ENCODE peak calls at places on chromosomes 11 and 22, in ten cellular contexts. R, V, X, Z, F, N, M, P, D and L are unnamed samples.

GRCh38 chr11:89067264-89067663 is 1.5 kb upstream of the GRM5 start:
- DNase-seq in R (no peak), V (no peak), X (no peak), Z (no peak), F (no peak), N (no peak), M (no peak), P (no peak), D (no peak), L (no peak)

GRCh38 chr11:64745219-64745522 is 1.2 kb upstream of the RASGRP2 start:
- DNase-seq in R (no peak), V (no peak), X (no peak), Z (no peak), F (peak), N (peak), M (peak), P (peak), D (peak), L (no peak)

GRCh38 chr11:2794419-2794795 is 91.2 kb downstream of the CDKN1C start:
- DNase-seq in R (peak), V (no peak), X (no peak), Z (no peak), F (no peak), N (no peak), M (peak), P (no peak), D (no peak), L (no peak)

GRCh38 chr11:65206441-65206841 is 24.7 kb downstream of the CAPN1 start:
- DNase-seq in R (no peak), V (no peak), X (no peak), Z (no peak), F (no peak), N (no peak), M (no peak), P (no peak), D (no peak), L (no peak)

GRCh38 chr11:9205596-9205995 is 59.6 kb downstream of the DENND5A start:
- DNase-seq in R (no peak), V (no peak), X (no peak), Z (no peak), F (no peak), N (no peak), M (no peak), P (no peak), D (no peak), L (no peak)

GRCh38 chr11:15945726-15946125 is 410.6 kb downstream of the SOX6 start:
- DNase-seq in R (no peak), V (no peak), X (no peak), Z (no peak), F (no peak), N (no peak), M (no peak), P (no peak), D (no peak), L (no peak)

GRCh38 chr22:24938741-24939341 is 7.7 kb downstream of the LHFPL7 start:
- DNase-seq in R (no peak), V (peak), X (peak), Z (peak), F (no peak), N (peak), M (peak), P (peak), D (peak), L (no peak)

GRCh38 chr22:47600791-47601400 is 838.4 kb downstream of the TBC1D22A start:
- DNase-seq in R (no peak), V (no peak), X (no peak), Z (no peak), F (no peak), N (no peak), M (no peak), P (no peak), D (no peak), L (no peak)

GRCh38 chr22:30435674-30436126 is 10.1 kb downstream of the MTFP1 start:
- DNase-seq in R (no peak), V (no peak), X (no peak), Z (no peak), F (peak), N (peak), M (peak), P (peak), D (no peak), L (no peak)

GRCh38 chr11:60840711-60841430 is 1.0 kb upstream of the CCDC86 start:
- DNase-seq in R (peak), V (peak), X (no peak), Z (peak), F (peak), N (no peak), M (no peak), P (no peak), D (peak), L (peak)

GRCh38 chr11:45925550-45925949 is 3.1 kb downstream of the LARGE2 start:
- DNase-seq in R (no peak), V (no peak), X (no peak), Z (no peak), F (no peak), N (no peak), M (no peak), P (no peak), D (no peak), L (no peak)

GRCh38 chr11:66934971-66935779 is 23.0 kb downstream of the PC start:
- DNase-seq in R (no peak), V (peak), X (no peak), Z (peak), F (no peak), N (no peak), M (no peak), P (no peak), D (peak), L (peak)

DNA sequence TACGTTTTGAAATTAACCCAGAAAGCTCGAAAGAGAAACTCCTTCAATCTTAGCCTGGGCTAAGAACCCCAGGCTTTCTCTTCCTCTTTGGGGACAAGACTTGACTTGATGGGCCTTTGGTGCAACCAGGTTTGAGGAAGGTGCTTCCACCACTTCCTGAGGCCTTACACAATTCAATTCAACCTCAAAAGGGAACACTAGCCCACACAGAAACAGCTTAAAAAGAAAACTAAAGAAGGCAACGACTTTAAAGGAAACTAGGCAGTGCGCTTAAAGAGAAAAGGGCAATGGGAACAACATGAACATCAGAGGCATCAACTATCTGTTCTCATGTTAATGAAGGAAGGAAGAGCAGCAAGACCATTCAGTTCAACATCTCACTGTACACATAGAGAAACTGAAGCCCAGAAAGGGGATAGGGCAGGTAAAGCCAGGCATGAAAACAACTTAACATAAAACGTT is 24.8 kb downstream of the PAK1 start:
- DNase-seq in R (no peak), V (no peak), X (no peak), Z (no peak), F (no peak), N (peak), M (peak), P (no peak), D (no peak), L (no peak)
- H3K4me3 ChIP-seq in R (no peak), V (no peak), X (no peak), Z (no peak), F (no peak), N (no peak), M (no peak), P (no peak), D (no peak), L (no peak)

DNA sequence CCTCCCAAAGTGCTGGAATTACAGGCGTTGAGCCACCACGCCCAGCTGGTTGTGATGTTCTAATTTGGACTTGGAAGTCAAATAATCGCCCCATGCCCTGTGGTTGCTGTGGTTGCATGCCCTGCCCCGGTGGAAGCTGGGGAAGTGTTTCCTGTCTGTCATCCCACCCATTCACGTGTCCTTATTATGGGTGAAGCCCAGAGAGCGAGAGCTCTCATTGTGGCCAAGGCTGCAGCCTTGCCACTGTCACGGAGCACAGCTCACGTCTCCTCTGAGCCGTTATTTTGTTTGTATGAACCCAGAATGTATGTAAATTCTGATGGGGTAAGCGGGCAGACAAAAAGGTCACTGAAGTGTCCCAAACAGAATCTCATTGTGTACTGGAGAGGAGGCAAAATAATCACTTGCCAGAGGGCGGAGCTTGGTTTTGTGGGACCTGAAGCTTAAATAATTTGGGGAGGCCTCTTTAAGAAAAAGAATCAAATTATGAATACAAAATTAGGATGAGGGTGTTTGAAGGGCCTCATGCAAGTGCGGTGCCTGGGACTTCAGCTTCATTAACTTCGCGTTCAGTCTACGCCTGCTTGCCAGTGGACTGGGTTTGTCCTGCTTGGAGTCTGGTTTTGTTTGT is 25.8 kb upstream of the TREH start:
- DNase-seq in R (no peak), V (no peak), X (no peak), Z (no peak), F (peak), N (peak), M (peak), P (peak), D (no peak), L (no peak)
- H3K4me3 ChIP-seq in R (no peak), V (no peak), X (no peak), Z (no peak), F (no peak), N (peak), M (no peak), P (peak), D (no peak), L (no peak)

DNA sequence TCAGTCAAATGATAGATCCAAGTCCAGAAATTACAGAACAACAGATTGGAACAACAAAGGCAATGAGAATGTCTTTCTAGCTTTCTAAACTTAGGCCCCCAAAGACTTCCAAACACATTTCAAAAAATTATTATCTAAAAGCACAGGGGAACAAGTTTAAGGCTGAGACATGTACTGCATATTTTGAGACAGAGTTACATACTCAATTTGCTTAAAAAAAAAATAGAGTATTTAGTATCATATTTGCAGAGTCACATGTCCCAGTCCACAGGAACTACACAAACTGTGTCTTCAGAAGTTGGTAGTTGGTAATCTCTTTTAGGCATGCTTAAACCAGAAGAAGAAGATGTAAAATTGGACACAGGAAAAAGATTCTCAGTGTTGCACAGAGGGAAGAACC is 127.2 kb downstream of the MAML2 start:
- DNase-seq in R (no peak), V (no peak), X (no peak), Z (no peak), F (no peak), N (peak), M (no peak), P (no peak), D (no peak), L (no peak)
- H3K4me3 ChIP-seq in R (no peak), V (no peak), X (no peak), Z (no peak), F (no peak), N (peak), M (no peak), P (peak), D (no peak), L (no peak)

GRCh38 chr11:1201395-1202153 is 21.3 kb upstream of the MUC5B start:
- DNase-seq in R (no peak), V (no peak), X (no peak), Z (no peak), F (no peak), N (no peak), M (no peak), P (no peak), D (no peak), L (no peak)
- H3K4me3 ChIP-seq in R (no peak), V (no peak), X (no peak), Z (no peak), F (no peak), N (no peak), M (no peak), P (no peak), D (no peak), L (no peak)